ENCODE peak calls at places on chromosomes 11 and 22, in nine cellular contexts. One of them, this sample, is unnamed.

GRCh38 chr22:20238567-20239062 is 29.5 kb downstream of the RTN4R start:
- DNase-seq in GM13977: peak
- DNase-seq in heart left ventricle: peak
- DNase-seq in heart right ventricle: peak
- DNase-seq in nephron progenitor cell: peak
- DNase-seq in CD4-positive, alpha-beta T cell: peak
- DNase-seq in fibroblast of mammary gland: peak
- DNase-seq in PC-3: peak
- DNase-seq in uterus: peak
- DNase-seq in this sample: peak

GRCh38 chr11:97269527-97269926 is 879.7 kb downstream of the JRKL start:
- DNase-seq in GM13977: no peak
- DNase-seq in heart left ventricle: no peak
- DNase-seq in heart right ventricle: no peak
- DNase-seq in nephron progenitor cell: no peak
- DNase-seq in CD4-positive, alpha-beta T cell: no peak
- DNase-seq in fibroblast of mammary gland: no peak
- DNase-seq in PC-3: peak
- DNase-seq in uterus: no peak
- DNase-seq in this sample: peak

GRCh38 chr22:30185129-30185528 is 61.4 kb downstream of the LIF start:
- DNase-seq in GM13977: no peak
- DNase-seq in heart left ventricle: no peak
- DNase-seq in heart right ventricle: no peak
- DNase-seq in nephron progenitor cell: no peak
- DNase-seq in CD4-positive, alpha-beta T cell: no peak
- DNase-seq in fibroblast of mammary gland: no peak
- DNase-seq in PC-3: peak
- DNase-seq in uterus: no peak
- DNase-seq in this sample: no peak

GRCh38 chr22:17881366-17881765 is 107.1 kb upstream of the BID start:
- DNase-seq in GM13977: no peak
- DNase-seq in heart left ventricle: no peak
- DNase-seq in heart right ventricle: no peak
- DNase-seq in nephron progenitor cell: no peak
- DNase-seq in CD4-positive, alpha-beta T cell: no peak
- DNase-seq in fibroblast of mammary gland: no peak
- DNase-seq in PC-3: no peak
- DNase-seq in uterus: no peak
- DNase-seq in this sample: no peak

GRCh38 chr22:38317237-38317994 is at the start of gene CSNK1E:
- DNase-seq in GM13977: peak
- DNase-seq in heart left ventricle: peak
- DNase-seq in heart right ventricle: peak
- DNase-seq in nephron progenitor cell: peak
- DNase-seq in CD4-positive, alpha-beta T cell: peak
- DNase-seq in fibroblast of mammary gland: no peak
- DNase-seq in PC-3: peak
- DNase-seq in uterus: peak
- DNase-seq in this sample: peak

GRCh38 chr11:123062892-123063395 is 1.0 kb upstream of the HSPA8 start:
- DNase-seq in GM13977: no peak
- DNase-seq in heart left ventricle: no peak
- DNase-seq in heart right ventricle: no peak
- DNase-seq in nephron progenitor cell: no peak
- DNase-seq in CD4-positive, alpha-beta T cell: no peak
- DNase-seq in fibroblast of mammary gland: peak
- DNase-seq in PC-3: peak
- DNase-seq in uterus: no peak
- DNase-seq in this sample: no peak

GRCh38 chr11:70825893-70826540 is 426.4 kb downstream of the SHANK2 start:
- DNase-seq in GM13977: no peak
- DNase-seq in heart left ventricle: no peak
- DNase-seq in heart right ventricle: peak
- DNase-seq in nephron progenitor cell: no peak
- DNase-seq in CD4-positive, alpha-beta T cell: no peak
- DNase-seq in fibroblast of mammary gland: no peak
- DNase-seq in PC-3: no peak
- DNase-seq in uterus: no peak
- DNase-seq in this sample: no peak

GRCh38 chr11:119169272-119169719 is 771 bp downstream of the NLRX1 start:
- DNase-seq in GM13977: peak
- DNase-seq in heart left ventricle: peak
- DNase-seq in heart right ventricle: peak
- DNase-seq in nephron progenitor cell: peak
- DNase-seq in CD4-positive, alpha-beta T cell: peak
- DNase-seq in fibroblast of mammary gland: peak
- DNase-seq in PC-3: peak
- DNase-seq in uterus: peak
- DNase-seq in this sample: peak

GRCh38 chr11:61994981-61995380 is 27.5 kb upstream of the FTH1 start:
- DNase-seq in GM13977: no peak
- DNase-seq in heart left ventricle: no peak
- DNase-seq in heart right ventricle: no peak
- DNase-seq in nephron progenitor cell: no peak
- DNase-seq in CD4-positive, alpha-beta T cell: no peak
- DNase-seq in fibroblast of mammary gland: no peak
- DNase-seq in PC-3: no peak
- DNase-seq in uterus: no peak
- DNase-seq in this sample: no peak

GRCh38 chr11:93198221-93198650 is 445 bp upstream of the SLC36A4 start:
- DNase-seq in GM13977: no peak
- DNase-seq in heart left ventricle: no peak
- DNase-seq in heart right ventricle: no peak
- DNase-seq in nephron progenitor cell: no peak
- DNase-seq in CD4-positive, alpha-beta T cell: no peak
- DNase-seq in fibroblast of mammary gland: peak
- DNase-seq in PC-3: peak
- DNase-seq in uterus: no peak
- DNase-seq in this sample: peak

GRCh38 chr11:8839957-8840945 is 70.7 kb upstream of the AKIP1 start:
- DNase-seq in GM13977: no peak
- DNase-seq in heart left ventricle: no peak
- DNase-seq in heart right ventricle: peak
- DNase-seq in nephron progenitor cell: peak
- DNase-seq in CD4-positive, alpha-beta T cell: no peak
- DNase-seq in fibroblast of mammary gland: no peak
- DNase-seq in PC-3: peak
- DNase-seq in uterus: no peak
- DNase-seq in this sample: peak

GRCh38 chr11:4887591-4887990 is 5.9 kb downstream of the OR51T1 start:
- DNase-seq in GM13977: no peak
- DNase-seq in heart left ventricle: no peak
- DNase-seq in heart right ventricle: no peak
- DNase-seq in nephron progenitor cell: no peak
- DNase-seq in CD4-positive, alpha-beta T cell: no peak
- DNase-seq in fibroblast of mammary gland: no peak
- DNase-seq in PC-3: no peak
- DNase-seq in uterus: no peak
- DNase-seq in this sample: no peak

GRCh38 chr11:118252688-118253087 is 523 bp upstream of the MPZL3 start:
- DNase-seq in GM13977: no peak
- DNase-seq in heart left ventricle: no peak
- DNase-seq in heart right ventricle: no peak
- DNase-seq in nephron progenitor cell: no peak
- DNase-seq in CD4-positive, alpha-beta T cell: no peak
- DNase-seq in fibroblast of mammary gland: no peak
- DNase-seq in PC-3: no peak
- DNase-seq in uterus: no peak
- DNase-seq in this sample: no peak

GRCh38 chr11:96607890-96608558 is 218.2 kb downstream of the JRKL start:
- DNase-seq in GM13977: no peak
- DNase-seq in heart left ventricle: no peak
- DNase-seq in heart right ventricle: no peak
- DNase-seq in nephron progenitor cell: no peak
- DNase-seq in CD4-positive, alpha-beta T cell: no peak
- DNase-seq in fibroblast of mammary gland: no peak
- DNase-seq in PC-3: peak
- DNase-seq in uterus: no peak
- DNase-seq in this sample: peak

GRCh38 chr11:94755494-94755893 is 12.7 kb upstream of the AMOTL1 start:
- DNase-seq in GM13977: no peak
- DNase-seq in heart left ventricle: no peak
- DNase-seq in heart right ventricle: no peak
- DNase-seq in nephron progenitor cell: no peak
- DNase-seq in CD4-positive, alpha-beta T cell: no peak
- DNase-seq in fibroblast of mammary gland: no peak
- DNase-seq in PC-3: no peak
- DNase-seq in uterus: no peak
- DNase-seq in this sample: no peak

GRCh38 chr11:96246718-96247540 is 96.1 kb downstream of the MAML2 start:
- DNase-seq in GM13977: no peak
- DNase-seq in heart left ventricle: no peak
- DNase-seq in heart right ventricle: no peak
- DNase-seq in nephron progenitor cell: no peak
- DNase-seq in CD4-positive, alpha-beta T cell: no peak
- DNase-seq in fibroblast of mammary gland: peak
- DNase-seq in PC-3: peak
- DNase-seq in uterus: no peak
- DNase-seq in this sample: peak

GRCh38 chr22:26679003-26679629 is 21.7 kb downstream of the MIAT start:
- DNase-seq in GM13977: peak
- DNase-seq in heart left ventricle: peak
- DNase-seq in heart right ventricle: peak
- DNase-seq in nephron progenitor cell: peak
- DNase-seq in CD4-positive, alpha-beta T cell: peak
- DNase-seq in fibroblast of mammary gland: peak
- DNase-seq in PC-3: peak
- DNase-seq in uterus: peak
- DNase-seq in this sample: peak

GRCh38 chr22:26684173-26684572 is 26.8 kb downstream of the MIAT start:
- DNase-seq in GM13977: no peak
- DNase-seq in heart left ventricle: no peak
- DNase-seq in heart right ventricle: no peak
- DNase-seq in nephron progenitor cell: no peak
- DNase-seq in CD4-positive, alpha-beta T cell: no peak
- DNase-seq in fibroblast of mammary gland: no peak
- DNase-seq in PC-3: no peak
- DNase-seq in uterus: no peak
- DNase-seq in this sample: no peak

GRCh38 chr22:26680485-26680884 is 23.1 kb downstream of the MIAT start:
- DNase-seq in GM13977: no peak
- DNase-seq in heart left ventricle: no peak
- DNase-seq in heart right ventricle: no peak
- DNase-seq in nephron progenitor cell: no peak
- DNase-seq in CD4-positive, alpha-beta T cell: no peak
- DNase-seq in fibroblast of mammary gland: no peak
- DNase-seq in PC-3: no peak
- DNase-seq in uterus: no peak
- DNase-seq in this sample: no peak

GRCh38 chr22:26677217-26677616 is 19.8 kb downstream of the MIAT start:
- DNase-seq in GM13977: no peak
- DNase-seq in heart left ventricle: no peak
- DNase-seq in heart right ventricle: no peak
- DNase-seq in nephron progenitor cell: no peak
- DNase-seq in CD4-positive, alpha-beta T cell: no peak
- DNase-seq in fibroblast of mammary gland: no peak
- DNase-seq in PC-3: no peak
- DNase-seq in uterus: no peak
- DNase-seq in this sample: no peak

DNA sequence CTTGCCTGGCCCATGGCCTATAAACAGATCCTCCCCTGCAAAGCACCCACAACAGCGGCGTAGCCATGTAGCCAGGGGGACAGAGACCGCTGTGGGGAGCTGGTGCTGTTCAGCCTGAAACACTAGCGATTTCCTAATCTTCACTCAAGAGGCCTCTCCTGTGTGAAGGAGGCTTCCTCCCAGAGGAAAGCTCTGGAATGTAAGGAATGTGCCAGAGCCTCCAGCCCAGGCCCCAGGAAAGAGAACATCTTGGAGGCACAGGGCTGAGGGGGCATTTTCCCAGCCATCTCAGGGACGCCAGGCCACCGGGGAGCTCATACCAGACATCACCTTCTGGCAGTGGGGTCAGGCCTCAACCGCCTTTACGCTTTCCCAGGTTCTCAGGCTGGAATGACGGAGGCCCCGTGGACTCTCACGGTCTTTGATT is 24.0 kb downstream of the MIAT start:
- DNase-seq in GM13977: no peak
- DNase-seq in heart left ventricle: no peak
- DNase-seq in heart right ventricle: no peak
- DNase-seq in nephron progenitor cell: peak
- DNase-seq in CD4-positive, alpha-beta T cell: no peak
- DNase-seq in fibroblast of mammary gland: peak
- DNase-seq in PC-3: no peak
- DNase-seq in uterus: no peak
- DNase-seq in this sample: no peak
- TF ChIP-seq CTCF in GM13977: no peak
- TF ChIP-seq CTCF in heart left ventricle: no peak
- TF ChIP-seq CTCF in heart right ventricle: no peak
- TF ChIP-seq CTCF in nephron progenitor cell: no peak
- TF ChIP-seq CTCF in CD4-positive, alpha-beta T cell: no peak
- TF ChIP-seq CTCF in fibroblast of mammary gland: no peak
- TF ChIP-seq CTCF in PC-3: no peak
- TF ChIP-seq CTCF in uterus: no peak
- TF ChIP-seq CTCF in this sample: no peak

DNA sequence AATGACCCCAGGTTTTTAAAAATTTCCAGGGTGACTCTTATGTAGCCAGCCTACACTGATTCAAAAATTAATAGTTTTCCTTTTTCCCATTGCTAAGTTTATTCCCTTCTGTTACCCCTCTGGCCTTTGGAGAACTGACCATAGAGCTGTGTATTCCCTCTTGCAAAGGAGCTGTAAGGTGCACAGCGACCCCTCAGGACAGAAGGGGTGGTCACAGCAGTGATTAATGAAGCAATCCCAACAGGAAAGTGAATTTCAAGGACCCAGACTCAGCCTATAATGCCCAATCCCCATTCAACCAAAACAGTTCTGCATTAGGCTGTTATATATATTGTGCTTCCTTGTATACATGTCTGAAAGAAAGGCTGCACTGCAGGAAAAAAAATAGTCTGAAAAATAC is 147.1 kb downstream of the WT1 start:
- DNase-seq in GM13977: no peak
- DNase-seq in heart left ventricle: no peak
- DNase-seq in heart right ventricle: no peak
- DNase-seq in nephron progenitor cell: no peak
- DNase-seq in CD4-positive, alpha-beta T cell: no peak
- DNase-seq in fibroblast of mammary gland: no peak
- DNase-seq in PC-3: no peak
- DNase-seq in uterus: no peak
- DNase-seq in this sample: no peak
- TF ChIP-seq CTCF in GM13977: peak
- TF ChIP-seq CTCF in heart left ventricle: no peak
- TF ChIP-seq CTCF in heart right ventricle: no peak
- TF ChIP-seq CTCF in nephron progenitor cell: no peak
- TF ChIP-seq CTCF in CD4-positive, alpha-beta T cell: no peak
- TF ChIP-seq CTCF in fibroblast of mammary gland: no peak
- TF ChIP-seq CTCF in PC-3: peak
- TF ChIP-seq CTCF in uterus: no peak
- TF ChIP-seq CTCF in this sample: no peak

GRCh38 chr11:113674397-113674685 is 31.8 kb downstream of the TMPRSS5 start:
- DNase-seq in GM13977: no peak
- DNase-seq in heart left ventricle: no peak
- DNase-seq in heart right ventricle: no peak
- DNase-seq in nephron progenitor cell: no peak
- DNase-seq in CD4-positive, alpha-beta T cell: no peak
- DNase-seq in fibroblast of mammary gland: peak
- DNase-seq in PC-3: peak
- DNase-seq in uterus: no peak
- DNase-seq in this sample: no peak
- TF ChIP-seq CTCF in GM13977: no peak
- TF ChIP-seq CTCF in heart left ventricle: no peak
- TF ChIP-seq CTCF in heart right ventricle: no peak
- TF ChIP-seq CTCF in nephron progenitor cell: no peak
- TF ChIP-seq CTCF in CD4-positive, alpha-beta T cell: no peak
- TF ChIP-seq CTCF in fibroblast of mammary gland: no peak
- TF ChIP-seq CTCF in PC-3: no peak
- TF ChIP-seq CTCF in uterus: no peak
- TF ChIP-seq CTCF in this sample: no peak

GRCh38 chr22:41116342-41116741 is 23.9 kb downstream of the EP300 start:
- DNase-seq in GM13977: no peak
- DNase-seq in heart left ventricle: no peak
- DNase-seq in heart right ventricle: no peak
- DNase-seq in nephron progenitor cell: no peak
- DNase-seq in CD4-positive, alpha-beta T cell: no peak
- DNase-seq in fibroblast of mammary gland: no peak
- DNase-seq in PC-3: no peak
- DNase-seq in uterus: no peak
- DNase-seq in this sample: no peak
- TF ChIP-seq CTCF in GM13977: no peak
- TF ChIP-seq CTCF in heart left ventricle: no peak
- TF ChIP-seq CTCF in heart right ventricle: no peak
- TF ChIP-seq CTCF in nephron progenitor cell: no peak
- TF ChIP-seq CTCF in CD4-positive, alpha-beta T cell: no peak
- TF ChIP-seq CTCF in fibroblast of mammary gland: no peak
- TF ChIP-seq CTCF in PC-3: no peak
- TF ChIP-seq CTCF in uterus: no peak
- TF ChIP-seq CTCF in this sample: no peak